ENCODE peak calls at places on chromosomes 2 and 18, in five cellular contexts. Q is ovary, Y is A549, F is sigmoid colon, R is HCT116. G is an unnamed sample.

GRCh38 chr18:48504819-48505218 is 34.0 kb upstream of the CTIF start:
- DNase-seq in Q (no peak), Y (no peak), F (no peak), R (no peak), G (no peak)

GRCh38 chr18:36296591-36297418 is 708 bp upstream of the FHOD3 start:
- DNase-seq in Q (peak), Y (peak), F (peak), R (peak), G (peak)

GRCh38 chr2:146634256-146635068 is 1210.4 kb upstream of the ACVR2A start:
- DNase-seq in Q (no peak), Y (peak), F (no peak), R (peak), G (no peak)

GRCh38 chr18:48862116-48862515 is 88.6 kb downstream of the SMAD7 start:
- DNase-seq in Q (no peak), Y (no peak), F (no peak), R (no peak), G (no peak)

GRCh38 chr2:27573452-27573851 is 9.4 kb upstream of the ZNF512 start:
- DNase-seq in Q (no peak), Y (no peak), F (no peak), R (no peak), G (no peak)

GRCh38 chr2:21165350-21165749 is 41.6 kb downstream of the TDRD15 start:
- DNase-seq in Q (no peak), Y (no peak), F (no peak), R (no peak), G (no peak)

GRCh38 chr18:34796013-34796657 is 86.0 kb downstream of the DTNA start:
- DNase-seq in Q (no peak), Y (no peak), F (no peak), R (no peak), G (no peak)

GRCh38 chr2:113831156-113831555 is 58.7 kb upstream of the ACTR3 start:
- DNase-seq in Q (no peak), Y (no peak), F (no peak), R (no peak), G (no peak)

GRCh38 chr2:149422337-149422990 is 92.1 kb downstream of the LYPD6 start:
- DNase-seq in Q (no peak), Y (no peak), F (no peak), R (peak), G (no peak)

GRCh38 chr18:54717673-54718435 is 110.4 kb upstream of the RAB27B start:
- DNase-seq in Q (no peak), Y (no peak), F (no peak), R (no peak), G (no peak)

GRCh38 chr18:69401475-69402218 is 959 bp downstream of the DOK6 start:
- DNase-seq in Q (no peak), Y (peak), F (peak), R (no peak), G (no peak)

GRCh38 chr18:69399253-69399652 is 1.4 kb upstream of the DOK6 start:
- DNase-seq in Q (no peak), Y (no peak), F (no peak), R (no peak), G (no peak)

GRCh38 chr18:69402219-69402989 is 1.7 kb downstream of the DOK6 start:
- DNase-seq in Q (no peak), Y (no peak), F (peak), R (no peak), G (no peak)

GRCh38 chr18:69400253-69400975 is at the start of gene DOK6:
- DNase-seq in Q (peak), Y (peak), F (peak), R (no peak), G (peak)

GRCh38 chr18:69400976-69401474 is 337 bp downstream of the DOK6 start:
- DNase-seq in Q (no peak), Y (peak), F (peak), R (no peak), G (no peak)
- H3K4me3 ChIP-seq in Q (peak), Y (peak), F (peak), R (no peak), G (peak)

GRCh38 chr2:46296840-46297545 is at the start of gene EPAS1:
- DNase-seq in Q (peak), Y (peak), F (peak), R (no peak), G (peak)
- TF ChIP-seq POLR2A in Q (peak), Y (peak), F (peak), R (no peak), G (peak)

GRCh38 chr2:126658910-126659613 is 3.1 kb downstream of the GYPC start:
- DNase-seq in Q (peak), Y (no peak), F (peak), R (no peak), G (peak)
- TF ChIP-seq CTCF in Q (no peak), Y (no peak), F (no peak), R (no peak), G (no peak)

GRCh38 chr2:152864601-152865000 is 146.2 kb downstream of the ARL6IP6 start:
- DNase-seq in Q (no peak), Y (no peak), F (no peak), R (no peak), G (no peak)

GRCh38 chr2:152863826-152864225 is 145.4 kb downstream of the ARL6IP6 start:
- DNase-seq in Q (no peak), Y (no peak), F (no peak), R (no peak), G (no peak)

GRCh38 chr2:152861349-152861942 is 143.0 kb downstream of the ARL6IP6 start:
- DNase-seq in Q (no peak), Y (peak), F (no peak), R (peak), G (no peak)
- H3K4me3 ChIP-seq in Q (no peak), Y (no peak), F (no peak), R (no peak), G (no peak)

GRCh38 chr2:51103205-51103604 is 71.3 kb upstream of the NRXN1 start:
- DNase-seq in Q (no peak), Y (no peak), F (peak), R (peak), G (no peak)

GRCh38 chr2:51108794-51109193 is 76.9 kb upstream of the NRXN1 start:
- DNase-seq in Q (no peak), Y (no peak), F (no peak), R (no peak), G (no peak)
- TF ChIP-seq POLR2A in Q (no peak), Y (no peak), F (no peak), R (no peak), G (no peak)

GRCh38 chr2:42060028-42060427 is 12.2 kb downstream of the PKDCC start:
- DNase-seq in Q (no peak), Y (no peak), F (no peak), R (no peak), G (no peak)
- TF ChIP-seq CTCF in Q (no peak), Y (no peak), F (no peak), R (peak), G (no peak)

GRCh38 chr2:209308415-209308814 is 115.4 kb upstream of the MAP2 start:
- DNase-seq in Q (no peak), Y (no peak), F (no peak), R (no peak), G (no peak)

GRCh38 chr2:209307161-209308001 is 116.5 kb upstream of the MAP2 start:
- DNase-seq in Q (no peak), Y (no peak), F (no peak), R (no peak), G (no peak)

GRCh38 chr2:209305746-209306196 is 118.1 kb upstream of the MAP2 start:
- DNase-seq in Q (no peak), Y (no peak), F (no peak), R (no peak), G (no peak)

GRCh38 chr2:209305026-209305425 is 118.8 kb upstream of the MAP2 start:
- DNase-seq in Q (no peak), Y (no peak), F (no peak), R (no peak), G (no peak)
- H3K4me3 ChIP-seq in Q (no peak), Y (no peak), F (no peak), R (no peak), G (no peak)

GRCh38 chr18:58148954-58149471 is 105.0 kb downstream of the NEDD4L start:
- DNase-seq in Q (no peak), Y (no peak), F (no peak), R (no peak), G (no peak)
- TF ChIP-seq POLR2A in Q (no peak), Y (no peak), F (peak), R (no peak), G (no peak)

GRCh38 chr2:100610381-100610831 is 47.6 kb downstream of the PDCL3 start:
- DNase-seq in Q (peak), Y (peak), F (peak), R (peak), G (peak)
- TF ChIP-seq CTCF in Q (no peak), Y (peak), F (peak), R (peak), G (peak)

GRCh38 chr2:233372855-233373254 is 18.6 kb downstream of the DGKD start:
- DNase-seq in Q (no peak), Y (no peak), F (no peak), R (no peak), G (no peak)

GRCh38 chr2:233373316-233373715 is 19.0 kb downstream of the DGKD start:
- DNase-seq in Q (no peak), Y (no peak), F (no peak), R (no peak), G (no peak)

GRCh38 chr2:233379034-233379433 is 24.7 kb downstream of the DGKD start:
- DNase-seq in Q (no peak), Y (no peak), F (no peak), R (no peak), G (no peak)

GRCh38 chr2:233379441-233379840 is 25.1 kb downstream of the DGKD start:
- DNase-seq in Q (no peak), Y (no peak), F (no peak), R (no peak), G (no peak)

DNA sequence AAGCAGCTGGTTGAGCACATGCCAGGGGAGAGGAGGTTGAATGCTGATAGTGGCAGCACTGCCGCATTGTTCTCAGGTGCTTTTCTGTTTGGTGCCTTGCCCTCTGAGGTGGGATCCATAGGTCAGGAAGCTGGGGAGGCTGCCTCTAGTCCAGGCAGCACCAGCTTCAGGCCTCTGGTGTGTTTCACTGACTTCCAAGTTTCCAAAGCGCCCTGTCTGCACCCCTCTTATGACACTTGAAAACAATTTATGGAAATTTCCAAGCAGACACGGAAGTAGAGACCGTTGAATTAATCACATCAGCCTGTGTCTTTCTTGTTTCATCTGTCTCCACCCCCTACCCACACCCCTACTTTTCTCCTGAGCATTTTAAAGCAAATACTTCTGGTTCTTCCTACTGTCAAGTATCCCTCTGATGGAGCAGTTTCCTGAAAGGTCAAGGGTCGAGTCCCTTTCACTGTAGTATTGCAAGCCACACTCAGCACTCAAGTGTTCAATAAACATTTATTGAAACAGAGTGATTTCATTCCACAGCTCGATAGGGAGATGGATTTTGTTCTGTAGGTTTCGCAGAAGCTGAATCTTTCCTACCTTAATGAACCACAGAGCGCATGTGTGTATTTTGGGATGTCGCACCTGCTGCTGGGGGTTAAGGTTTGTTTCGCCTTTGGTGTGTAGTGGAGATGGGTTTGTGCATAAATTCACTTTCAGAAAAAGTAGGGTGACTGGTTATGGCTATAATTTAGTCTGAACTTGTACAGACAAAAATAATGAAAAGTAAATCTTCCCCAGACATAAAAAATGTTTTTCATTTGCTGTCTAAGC is 21.4 kb downstream of the DGKD start:
- DNase-seq in Q (no peak), Y (no peak), F (no peak), R (no peak), G (no peak)
- H3K4me3 ChIP-seq in Q (no peak), Y (no peak), F (no peak), R (no peak), G (no peak)